ENCODE peak calls at places on chromosomes 11 and 22, in five cellular contexts. One of them, this sample, is unnamed.
A peak's percentile ranks its signal among the peaks of the same experiment; 100 is the strongest.

GRCh38 chr11:77151804-77152513 is 23.9 kb downstream of the MYO7A start:
- DNase-seq in A549: no peak
- DNase-seq in esophagus squamous epithelium: no peak
- DNase-seq in CD8-positive, alpha-beta memory T cell: peak; percentile 64
- DNase-seq in upper lobe of right lung: no peak
- DNase-seq in this sample: no peak

GRCh38 chr11:120272303-120272702 is 32.4 kb downstream of the POU2F3 start:
- DNase-seq in A549: no peak
- DNase-seq in esophagus squamous epithelium: no peak
- DNase-seq in CD8-positive, alpha-beta memory T cell: no peak
- DNase-seq in upper lobe of right lung: no peak
- DNase-seq in this sample: no peak

GRCh38 chr22:46569055-46569847 is 31.8 kb upstream of the CELSR1 start:
- DNase-seq in A549: no peak
- DNase-seq in esophagus squamous epithelium: no peak
- DNase-seq in CD8-positive, alpha-beta memory T cell: no peak
- DNase-seq in upper lobe of right lung: no peak
- DNase-seq in this sample: no peak

GRCh38 chr11:27611390-27611789 is 88.9 kb downstream of the BDNF start:
- DNase-seq in A549: no peak
- DNase-seq in esophagus squamous epithelium: no peak
- DNase-seq in CD8-positive, alpha-beta memory T cell: no peak
- DNase-seq in upper lobe of right lung: no peak
- DNase-seq in this sample: no peak

GRCh38 chr11:121895919-121896318 is 220.1 kb downstream of the BLID start:
- DNase-seq in A549: no peak
- DNase-seq in esophagus squamous epithelium: no peak
- DNase-seq in CD8-positive, alpha-beta memory T cell: no peak
- DNase-seq in upper lobe of right lung: no peak
- DNase-seq in this sample: no peak

GRCh38 chr11:15073361-15074205 is at the start of gene CALCB:
- DNase-seq in A549: peak; percentile 8
- DNase-seq in esophagus squamous epithelium: no peak
- DNase-seq in CD8-positive, alpha-beta memory T cell: peak; percentile 3
- DNase-seq in upper lobe of right lung: no peak
- DNase-seq in this sample: no peak

GRCh38 chr22:29971607-29972006 is 88.6 kb downstream of the MTMR3 start:
- DNase-seq in A549: no peak
- DNase-seq in esophagus squamous epithelium: no peak
- DNase-seq in CD8-positive, alpha-beta memory T cell: no peak
- DNase-seq in upper lobe of right lung: no peak
- DNase-seq in this sample: no peak

GRCh38 chr22:50696799-50697561 is 24.4 kb downstream of the SHANK3 start:
- DNase-seq in A549: no peak
- DNase-seq in esophagus squamous epithelium: no peak
- DNase-seq in CD8-positive, alpha-beta memory T cell: no peak
- DNase-seq in upper lobe of right lung: peak; percentile 65
- DNase-seq in this sample: no peak

GRCh38 chr11:93038521-93038920 is 69.1 kb downstream of the MTNR1B start:
- DNase-seq in A549: no peak
- DNase-seq in esophagus squamous epithelium: no peak
- DNase-seq in CD8-positive, alpha-beta memory T cell: no peak
- DNase-seq in upper lobe of right lung: no peak
- DNase-seq in this sample: no peak
- H3K4me1 ChIP-seq in A549: no peaks in the 10 kb centered on the region
- H3K4me1 ChIP-seq in esophagus squamous epithelium: no peaks in the 10 kb centered on the region
- H3K4me1 ChIP-seq in CD8-positive, alpha-beta memory T cell: no peaks in the 10 kb centered on the region
- H3K4me1 ChIP-seq in upper lobe of right lung: no peaks in the 10 kb centered on the region
- H3K4me1 ChIP-seq in this sample: no peaks in the 10 kb centered on the region

GRCh38 chr11:12179521-12179920 is 69.1 kb downstream of the MICAL2 start:
- DNase-seq in A549: no peak
- DNase-seq in esophagus squamous epithelium: no peak
- DNase-seq in CD8-positive, alpha-beta memory T cell: no peak
- DNase-seq in upper lobe of right lung: peak; percentile 12
- DNase-seq in this sample: no peak

GRCh38 chr11:12177739-12178338 is 67.4 kb downstream of the MICAL2 start:
- DNase-seq in A549: peak; percentile 21
- DNase-seq in esophagus squamous epithelium: no peak
- DNase-seq in CD8-positive, alpha-beta memory T cell: no peak
- DNase-seq in upper lobe of right lung: peak; percentile 64
- DNase-seq in this sample: no peak

GRCh38 chr11:12180257-12181205 is 70.1 kb downstream of the MICAL2 start:
- DNase-seq in A549: no peak
- DNase-seq in esophagus squamous epithelium: no peak
- DNase-seq in CD8-positive, alpha-beta memory T cell: no peak
- DNase-seq in upper lobe of right lung: no peak
- DNase-seq in this sample: no peak

GRCh38 chr11:12175694-12176241 is 65.4 kb downstream of the MICAL2 start:
- DNase-seq in A549: peak; percentile 77
- DNase-seq in esophagus squamous epithelium: no peak
- DNase-seq in CD8-positive, alpha-beta memory T cell: no peak
- DNase-seq in upper lobe of right lung: peak; percentile 9
- DNase-seq in this sample: no peak

DNA sequence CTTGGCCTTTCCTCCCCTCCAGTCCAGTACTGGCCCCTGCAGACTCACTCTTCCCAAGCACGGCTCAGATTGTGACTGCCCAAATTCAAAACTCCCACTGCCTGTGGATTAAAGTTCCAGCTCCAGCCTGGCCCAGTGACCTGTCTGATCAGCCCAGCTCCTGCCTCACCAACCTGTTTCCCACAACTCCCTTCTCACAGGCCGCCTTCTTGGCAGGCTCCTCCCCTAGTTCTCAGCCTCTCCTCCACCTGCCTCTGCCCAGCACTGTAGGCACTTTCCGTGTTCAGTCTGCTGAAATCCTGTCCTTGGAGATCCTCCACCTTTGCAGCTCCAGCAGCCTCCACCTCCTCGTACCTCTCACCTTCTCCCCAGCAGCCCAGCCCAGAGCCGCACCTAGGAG is 68.6 kb downstream of the MICAL2 start:
- DNase-seq in A549: no peak
- DNase-seq in esophagus squamous epithelium: no peak
- DNase-seq in CD8-positive, alpha-beta memory T cell: no peak
- DNase-seq in upper lobe of right lung: peak; percentile 80
- DNase-seq in this sample: no peak
- H3K4me1 ChIP-seq in A549: peaks cover 94% of the 10 kb centered on the region
- H3K4me1 ChIP-seq in esophagus squamous epithelium: no peaks in the 10 kb centered on the region
- H3K4me1 ChIP-seq in CD8-positive, alpha-beta memory T cell: no peaks in the 10 kb centered on the region
- H3K4me1 ChIP-seq in upper lobe of right lung: peaks cover 29% of the 10 kb centered on the region
- H3K4me1 ChIP-seq in this sample: no peaks in the 10 kb centered on the region

DNA sequence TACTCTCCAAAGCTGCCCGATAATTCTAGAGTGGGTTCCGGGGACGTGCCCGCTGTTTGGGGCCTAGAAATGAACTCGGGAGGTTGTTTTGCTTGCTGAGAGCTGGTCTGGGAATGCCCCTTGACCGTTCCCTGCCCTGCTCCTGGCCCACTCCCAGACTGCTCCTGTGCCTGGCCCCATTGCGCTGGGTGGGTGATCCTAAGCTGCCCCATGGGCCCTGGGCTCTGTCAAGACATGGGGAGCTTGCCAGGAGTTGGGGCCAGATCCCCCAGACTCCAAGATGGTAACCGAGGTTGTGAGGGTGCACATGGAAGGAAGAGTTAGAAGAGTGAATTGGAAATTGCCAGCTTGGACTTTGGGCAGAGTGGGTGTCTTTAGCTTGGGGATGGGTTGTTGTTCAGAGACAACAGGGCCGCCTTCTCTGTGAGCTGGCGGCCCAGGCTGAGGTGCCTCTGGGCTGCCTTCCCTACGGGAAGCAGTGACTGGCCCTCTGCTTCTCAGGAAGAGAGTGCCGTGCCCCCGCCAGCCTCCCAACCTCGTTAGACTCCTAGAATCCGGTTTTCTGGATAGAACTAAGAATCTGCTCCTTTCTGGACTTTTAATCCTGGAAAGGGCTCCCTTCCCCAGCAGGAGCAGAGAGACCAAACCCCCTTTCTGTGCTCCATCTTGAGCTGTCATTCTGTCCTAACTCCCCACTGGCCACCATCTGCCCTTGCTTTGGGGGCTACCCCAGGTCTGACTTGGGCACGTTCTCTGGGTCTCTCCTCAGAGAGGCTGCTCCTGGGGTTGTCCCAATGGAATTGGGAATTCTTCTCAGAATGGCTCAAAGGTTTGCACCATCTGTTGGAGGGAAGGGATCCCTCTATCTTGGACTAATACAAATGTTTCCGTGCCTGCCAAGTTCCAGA is 1.8 kb downstream of the ST3GAL4 start:
- DNase-seq in A549: no peak
- DNase-seq in esophagus squamous epithelium: no peak
- DNase-seq in CD8-positive, alpha-beta memory T cell: no peak
- DNase-seq in upper lobe of right lung: peak; percentile 62
- DNase-seq in this sample: no peak
- H3K4me1 ChIP-seq in A549: peaks cover 40% of the 10 kb centered on the region
- H3K4me1 ChIP-seq in esophagus squamous epithelium: peaks cover 27% of the 10 kb centered on the region
- H3K4me1 ChIP-seq in CD8-positive, alpha-beta memory T cell: peaks cover 21% of the 10 kb centered on the region
- H3K4me1 ChIP-seq in upper lobe of right lung: peaks cover 42% of the 10 kb centered on the region
- H3K4me1 ChIP-seq in this sample: peaks cover 10% of the 10 kb centered on the region

DNA sequence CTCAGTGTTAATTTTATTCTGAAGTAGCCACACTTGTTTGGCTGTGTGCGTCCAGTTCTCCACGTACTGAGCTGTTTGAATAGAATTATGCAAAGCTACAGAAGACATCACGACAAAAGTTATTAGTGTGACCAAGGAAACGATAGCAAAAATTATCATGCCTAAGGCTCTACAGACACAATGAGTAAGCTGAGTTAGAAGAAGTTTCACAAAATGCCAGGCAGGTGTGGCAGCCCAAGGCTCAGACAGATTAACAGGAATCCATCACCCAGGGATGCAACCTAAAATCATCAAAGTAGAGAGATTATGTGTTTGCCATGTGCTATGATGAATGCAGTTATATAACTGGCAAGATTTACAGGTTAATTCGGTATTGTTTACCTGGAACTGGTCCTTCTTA is 73.1 kb upstream of the INCENP start:
- DNase-seq in A549: no peak
- DNase-seq in esophagus squamous epithelium: no peak
- DNase-seq in CD8-positive, alpha-beta memory T cell: no peak
- DNase-seq in upper lobe of right lung: no peak
- DNase-seq in this sample: no peak
- H3K4me1 ChIP-seq in A549: peaks cover 45% of the 10 kb centered on the region
- H3K4me1 ChIP-seq in esophagus squamous epithelium: peaks cover 12% of the 10 kb centered on the region
- H3K4me1 ChIP-seq in CD8-positive, alpha-beta memory T cell: no peaks in the 10 kb centered on the region
- H3K4me1 ChIP-seq in upper lobe of right lung: no peaks in the 10 kb centered on the region
- H3K4me1 ChIP-seq in this sample: no peaks in the 10 kb centered on the region

DNA sequence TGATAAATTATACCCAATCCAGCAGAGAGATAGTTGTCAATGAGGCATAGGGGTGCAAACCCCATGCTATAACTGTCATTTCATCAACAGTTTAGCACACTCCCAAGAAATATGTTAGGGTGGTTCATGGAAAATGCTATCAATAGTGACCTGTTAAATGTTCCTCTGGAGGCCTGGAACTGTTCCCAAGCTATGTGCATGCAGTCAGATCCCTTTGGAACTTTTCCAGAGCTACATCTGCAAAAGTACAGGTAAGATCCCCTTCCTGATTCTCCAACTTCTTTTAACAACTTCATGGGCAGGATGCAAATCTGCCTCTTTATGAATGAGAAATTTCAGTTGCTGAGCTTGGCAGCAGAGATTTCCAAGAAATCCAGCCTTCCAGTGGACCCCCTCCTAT is 27.2 kb downstream of the ABTB2 start:
- DNase-seq in A549: no peak
- DNase-seq in esophagus squamous epithelium: no peak
- DNase-seq in CD8-positive, alpha-beta memory T cell: no peak
- DNase-seq in upper lobe of right lung: no peak
- DNase-seq in this sample: no peak
- H3K4me1 ChIP-seq in A549: peaks cover 67% of the 10 kb centered on the region
- H3K4me1 ChIP-seq in esophagus squamous epithelium: no peaks in the 10 kb centered on the region
- H3K4me1 ChIP-seq in CD8-positive, alpha-beta memory T cell: no peaks in the 10 kb centered on the region
- H3K4me1 ChIP-seq in upper lobe of right lung: peaks cover 10% of the 10 kb centered on the region
- H3K4me1 ChIP-seq in this sample: peaks cover 1% of the 10 kb centered on the region

GRCh38 chr11:12715941-12716340 is 41.7 kb downstream of the TEAD1 start:
- DNase-seq in A549: no peak
- DNase-seq in esophagus squamous epithelium: no peak
- DNase-seq in CD8-positive, alpha-beta memory T cell: no peak
- DNase-seq in upper lobe of right lung: no peak
- DNase-seq in this sample: no peak

GRCh38 chr11:12716816-12717215 is 42.6 kb downstream of the TEAD1 start:
- DNase-seq in A549: no peak
- DNase-seq in esophagus squamous epithelium: no peak
- DNase-seq in CD8-positive, alpha-beta memory T cell: no peak
- DNase-seq in upper lobe of right lung: no peak
- DNase-seq in this sample: no peak

GRCh38 chr11:12712132-12712531 is 37.9 kb downstream of the TEAD1 start:
- DNase-seq in A549: no peak
- DNase-seq in esophagus squamous epithelium: no peak
- DNase-seq in CD8-positive, alpha-beta memory T cell: no peak
- DNase-seq in upper lobe of right lung: no peak
- DNase-seq in this sample: no peak

GRCh38 chr11:12717851-12718291 is 43.6 kb downstream of the TEAD1 start:
- DNase-seq in A549: no peak
- DNase-seq in esophagus squamous epithelium: no peak
- DNase-seq in CD8-positive, alpha-beta memory T cell: peak; percentile 67
- DNase-seq in upper lobe of right lung: no peak
- DNase-seq in this sample: no peak

GRCh38 chr11:12715131-12715530 is 40.9 kb downstream of the TEAD1 start:
- DNase-seq in A549: no peak
- DNase-seq in esophagus squamous epithelium: no peak
- DNase-seq in CD8-positive, alpha-beta memory T cell: no peak
- DNase-seq in upper lobe of right lung: no peak
- DNase-seq in this sample: no peak
- H3K4me1 ChIP-seq in A549: peaks cover 83% of the 10 kb centered on the region
- H3K4me1 ChIP-seq in esophagus squamous epithelium: peaks cover 3% of the 10 kb centered on the region
- H3K4me1 ChIP-seq in CD8-positive, alpha-beta memory T cell: peaks cover 19% of the 10 kb centered on the region
- H3K4me1 ChIP-seq in upper lobe of right lung: no peaks in the 10 kb centered on the region
- H3K4me1 ChIP-seq in this sample: peaks cover 8% of the 10 kb centered on the region

GRCh38 chr11:12815150-12815523 is 140.9 kb downstream of the TEAD1 start:
- DNase-seq in A549: no peak
- DNase-seq in esophagus squamous epithelium: no peak
- DNase-seq in CD8-positive, alpha-beta memory T cell: no peak
- DNase-seq in upper lobe of right lung: no peak
- DNase-seq in this sample: no peak
- H3K4me1 ChIP-seq in A549: peaks cover 82% of the 10 kb centered on the region
- H3K4me1 ChIP-seq in esophagus squamous epithelium: peaks cover 27% of the 10 kb centered on the region
- H3K4me1 ChIP-seq in CD8-positive, alpha-beta memory T cell: no peaks in the 10 kb centered on the region
- H3K4me1 ChIP-seq in upper lobe of right lung: peaks cover 36% of the 10 kb centered on the region
- H3K4me1 ChIP-seq in this sample: no peaks in the 10 kb centered on the region

GRCh38 chr11:35177370-35177769 is 38.4 kb downstream of the CD44 start:
- DNase-seq in A549: no peak
- DNase-seq in esophagus squamous epithelium: no peak
- DNase-seq in CD8-positive, alpha-beta memory T cell: peak; percentile 60
- DNase-seq in upper lobe of right lung: no peak
- DNase-seq in this sample: no peak
- H3K4me1 ChIP-seq in A549: peaks cover 71% of the 10 kb centered on the region
- H3K4me1 ChIP-seq in esophagus squamous epithelium: peaks cover 51% of the 10 kb centered on the region
- H3K4me1 ChIP-seq in CD8-positive, alpha-beta memory T cell: peaks cover 89% of the 10 kb centered on the region
- H3K4me1 ChIP-seq in upper lobe of right lung: peaks cover 42% of the 10 kb centered on the region
- H3K4me1 ChIP-seq in this sample: peaks cover 6% of the 10 kb centered on the region

DNA sequence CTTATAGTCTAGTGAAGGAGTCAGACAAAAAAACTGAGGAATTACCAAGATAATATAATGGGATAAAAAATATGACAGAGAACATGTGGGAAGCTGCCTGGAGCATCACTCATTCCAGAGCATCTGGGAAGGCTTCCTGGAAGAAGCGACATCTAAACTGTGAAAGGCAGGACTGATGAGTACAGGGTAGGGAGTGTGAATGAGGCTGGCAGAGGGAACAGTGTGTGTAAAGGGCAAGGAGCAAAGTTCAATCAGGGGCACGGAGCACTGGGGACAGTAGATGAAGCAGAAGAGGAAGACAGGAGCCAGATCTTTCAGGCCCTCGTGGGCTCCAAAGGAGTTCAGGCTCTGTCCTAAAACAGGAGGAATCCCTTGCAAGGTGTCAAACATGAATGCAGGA is 55.8 kb upstream of the PRDM11 start:
- DNase-seq in A549: no peak
- DNase-seq in esophagus squamous epithelium: no peak
- DNase-seq in CD8-positive, alpha-beta memory T cell: no peak
- DNase-seq in upper lobe of right lung: no peak
- DNase-seq in this sample: no peak
- H3K4me1 ChIP-seq in A549: peaks cover 39% of the 10 kb centered on the region
- H3K4me1 ChIP-seq in esophagus squamous epithelium: peaks cover 28% of the 10 kb centered on the region
- H3K4me1 ChIP-seq in CD8-positive, alpha-beta memory T cell: peaks cover 37% of the 10 kb centered on the region
- H3K4me1 ChIP-seq in upper lobe of right lung: peaks cover 49% of the 10 kb centered on the region
- H3K4me1 ChIP-seq in this sample: peaks cover 3% of the 10 kb centered on the region